ENCODE peak calls at places on chromosomes 16 and 17, in eight cellular contexts. G, F, U, E, Y, V, S and I are unnamed samples. For H3K4me1, the result is how much of the 10 kb centered on the place peaks cover.

GRCh38 chr16:3051489-3051888 is 5.1 kb downstream of the MMP25 start:
- DNase-seq in E (no peak), S (no peak), Y (no peak), U (no peak), V (no peak), G (no peak), F (no peak), I (no peak)

GRCh38 chr17:52298881-52299280 is 140.4 kb upstream of the CA10 start:
- DNase-seq in U (no peak), E (no peak), G (no peak), S (no peak), Y (no peak), V (no peak), F (no peak), I (no peak)

GRCh38 chr17:76793775-76794174 is 55.9 kb downstream of the MFSD11 start:
- DNase-seq in Y (no peak), S (peak), E (no peak), U (no peak), G (no peak), V (peak), F (peak), I (no peak)

GRCh38 chr16:51243836-51244483 is 92.9 kb upstream of the SALL1 start:
- DNase-seq in S (no peak), G (peak), V (no peak), F (peak), U (no peak), E (no peak), Y (no peak), I (peak)

GRCh38 chr17:16912021-16912962 is 59.6 kb downstream of the TNFRSF13B start:
- DNase-seq in S (no peak), Y (no peak), F (no peak), E (no peak), V (no peak), G (no peak), U (no peak), I (no peak)

GRCh38 chr16:89922884-89923639 is at the start of gene TUBB3:
- DNase-seq in F (peak), Y (peak), S (peak), G (peak), E (peak), V (peak), U (no peak), I (peak)

GRCh38 chr16:51155199-51155607 is 4.1 kb upstream of the SALL1 start:
- DNase-seq in V (no peak), F (no peak), S (no peak), G (peak), U (no peak), E (no peak), Y (no peak), I (no peak)

GRCh38 chr17:83127431-83128160 is 48.2 kb downstream of the METRNL start:
- DNase-seq in G (no peak), U (no peak), S (no peak), F (no peak), E (no peak), V (no peak), Y (peak), I (no peak)

GRCh38 chr16:19463468-19464315 is 46.0 kb downstream of the TMC5 start:
- DNase-seq in G (no peak), F (no peak), V (no peak), S (peak), E (no peak), U (no peak), Y (no peak), I (no peak)

GRCh38 chr17:81556175-81556691 is 4.1 kb upstream of the FAAP100 start:
- DNase-seq in Y (no peak), S (no peak), V (no peak), G (peak), E (no peak), F (no peak), U (no peak), I (no peak)

GRCh38 chr17:9828296-9829059 is 2.8 kb downstream of the GLP2R start:
- DNase-seq in G (no peak), Y (no peak), F (no peak), U (no peak), S (no peak), E (no peak), V (no peak), I (no peak)

GRCh38 chr17:37844158-37844976 is 79.8 kb upstream of the TBC1D3K start:
- DNase-seq in S (no peak), F (peak), V (peak), G (peak), Y (peak), E (peak), U (peak), I (no peak)

GRCh38 chr17:30550512-30551273 is 73.5 kb downstream of the GOSR1 start:
- DNase-seq in V (no peak), G (no peak), Y (no peak), U (no peak), S (peak), E (no peak), F (no peak), I (no peak)

GRCh38 chr16:89616576-89617437 is 3.4 kb downstream of the DPEP1 start:
- DNase-seq in V (no peak), F (no peak), Y (no peak), U (no peak), E (no peak), S (no peak), G (no peak), I (no peak)

GRCh38 chr17:28827672-28828071 is 14.9 kb downstream of the FAM222B start:
- DNase-seq in Y (no peak), S (no peak), U (no peak), F (no peak), V (no peak), G (no peak), E (no peak), I (no peak)

GRCh38 chr16:74626741-74627416 is 20.0 kb upstream of the GLG1 start:
- DNase-seq in G (no peak), F (no peak), Y (no peak), E (no peak), V (no peak), U (no peak), S (no peak), I (no peak)

GRCh38 chr17:79654960-79655382 is 44.1 kb upstream of the RBFOX3 start:
- DNase-seq in S (no peak), Y (no peak), U (peak), F (no peak), E (peak), G (no peak), V (no peak), I (no peak)

GRCh38 chr17:47239663-47240374 is 13.8 kb upstream of the ITGB3 start:
- DNase-seq in Y (no peak), G (peak), E (peak), F (peak), U (no peak), S (peak), V (peak), I (peak)

GRCh38 chr17:66426397-66427033 is 124.1 kb downstream of the PRKCA start:
- DNase-seq in S (no peak), F (no peak), G (no peak), Y (no peak), U (peak), E (no peak), V (peak), I (no peak)

GRCh38 chr17:2692781-2693135 is 18.8 kb downstream of the CLUH start:
- DNase-seq in E (no peak), S (no peak), F (no peak), Y (no peak), V (no peak), G (no peak), U (no peak), I (no peak)

GRCh38 chr17:4375039-4375748 is 8.7 kb upstream of the UBE2G1 start:
- DNase-seq in U (no peak), V (peak), E (no peak), Y (peak), S (no peak), F (no peak), G (no peak), I (no peak)

GRCh38 chr17:83028851-83029250 is 50.6 kb upstream of the METRNL start:
- DNase-seq in V (no peak), E (no peak), S (no peak), U (no peak), F (no peak), G (no peak), Y (no peak), I (no peak)

GRCh38 chr16:49620158-49620867 is 235.6 kb downstream of the ZNF423 start:
- DNase-seq in E (no peak), S (no peak), Y (no peak), F (peak), G (peak), U (no peak), V (no peak), I (no peak)

GRCh38 chr16:49622084-49622390 is 233.9 kb downstream of the ZNF423 start:
- DNase-seq in U (no peak), Y (no peak), S (no peak), F (no peak), E (no peak), G (no peak), V (no peak), I (no peak)

GRCh38 chr16:49621240-49622083 is 234.4 kb downstream of the ZNF423 start:
- DNase-seq in U (no peak), Y (no peak), V (no peak), E (no peak), G (peak), F (no peak), S (no peak), I (no peak)

GRCh38 chr16:49619811-49620157 is 236.1 kb downstream of the ZNF423 start:
- DNase-seq in E (no peak), F (no peak), G (no peak), S (no peak), V (no peak), U (no peak), Y (no peak), I (no peak)

GRCh38 chr16:49620868-49621239 is 235.1 kb downstream of the ZNF423 start:
- DNase-seq in G (no peak), V (no peak), S (no peak), E (no peak), U (no peak), F (no peak), Y (no peak), I (no peak)
- H3K27ac ChIP-seq in G (peak), V (no peak), S (no peak), E (peak), U (no peak), F (peak), Y (peak), I (no peak)

GRCh38 chr16:25605381-25605780 is 86.4 kb upstream of the HS3ST4 start:
- DNase-seq in U (no peak), S (no peak), Y (no peak), G (no peak), V (no peak), F (no peak), E (no peak), I (no peak)

GRCh38 chr16:25608002-25608401 is 83.8 kb upstream of the HS3ST4 start:
- DNase-seq in S (no peak), Y (no peak), F (no peak), U (no peak), V (no peak), E (no peak), G (no peak), I (no peak)

GRCh38 chr16:25606069-25606468 is 85.7 kb upstream of the HS3ST4 start:
- DNase-seq in G (no peak), U (no peak), V (no peak), E (no peak), F (no peak), S (no peak), Y (no peak), I (no peak)
- TF ChIP-seq CTCF in G (no peak), U (no peak), V (no peak), E (no peak), F (no peak), S (no peak), Y (no peak), I (no peak)

GRCh38 chr16:9499921-9500593 is 408.6 kb downstream of the HAPSTR1 start:
- DNase-seq in Y (peak), U (no peak), E (no peak), S (no peak), F (no peak), G (peak), V (no peak), I (no peak)
- H3K4me1 ChIP-seq in Y (under half), U (under half), E (under half), S (under half), F (under half), G (under half), V (under half), I (under half)

GRCh38 chr17:6041261-6041660 is 28.9 kb upstream of the WSCD1 start:
- DNase-seq in Y (no peak), U (no peak), V (no peak), S (no peak), F (no peak), E (no peak), G (no peak), I (no peak)
- H3K27ac ChIP-seq in Y (no peak), U (no peak), V (no peak), S (no peak), F (no peak), E (no peak), G (no peak), I (no peak)